ENCODE peak calls at places on chromosomes 11 and 22, in seven cellular contexts. C is lower lobe of right lung, T is H1, Y is stomach, Q is psoas muscle, H is GM23338, M is dorsolateral prefrontal cortex. J is an unnamed sample.

GRCh38 chr11:131275580-131275979 is 94.8 kb upstream of the NTM start:
- DNase-seq in M (no peak), T (no peak), Q (no peak), C (no peak), H (no peak), Y (no peak), J (no peak)

GRCh38 chr22:35178446-35178845 is 78.8 kb upstream of the HMGXB4 start:
- DNase-seq in Q (no peak), H (no peak), Y (no peak), M (no peak), C (no peak), T (no peak), J (no peak)

GRCh38 chr22:37465721-37466120 is 20.5 kb downstream of the MFNG start:
- DNase-seq in Q (no peak), Y (no peak), M (no peak), H (no peak), T (no peak), C (no peak), J (no peak)

GRCh38 chr22:17980638-17981051 is 43.7 kb downstream of the MICAL3 start:
- DNase-seq in Q (peak), T (no peak), M (no peak), C (peak), Y (peak), H (no peak), J (no peak)

GRCh38 chr11:20443596-20443995 is 56.1 kb downstream of the PRMT3 start:
- DNase-seq in C (no peak), H (peak), Y (no peak), Q (no peak), M (no peak), T (no peak), J (no peak)

GRCh38 chr22:46560696-46561295 is 23.4 kb upstream of the CELSR1 start:
- DNase-seq in Q (no peak), T (no peak), H (no peak), M (no peak), Y (no peak), C (peak), J (no peak)

GRCh38 chr11:73239571-73240189 is 21.6 kb downstream of the P2RY2 start:
- DNase-seq in C (no peak), Q (no peak), T (no peak), H (peak), Y (no peak), M (no peak), J (no peak)

GRCh38 chr11:77101043-77101537 is 1.6 kb upstream of the OMP start:
- DNase-seq in C (peak), H (peak), M (no peak), Q (no peak), Y (no peak), T (no peak), J (no peak)

GRCh38 chr11:85132839-85133238 is 494.3 kb downstream of the DLG2 start:
- DNase-seq in Q (no peak), Y (no peak), H (peak), C (no peak), M (peak), T (peak), J (no peak)

GRCh38 chr11:134640536-134640935 is 228.5 kb upstream of the B3GAT1 start:
- DNase-seq in H (no peak), T (no peak), M (no peak), Q (no peak), Y (no peak), C (no peak), J (no peak)

GRCh38 chr22:48827228-48827810 is 1000.4 kb downstream of the BRD1 start:
- DNase-seq in Q (no peak), H (no peak), Y (no peak), C (no peak), T (peak), M (no peak), J (no peak)

GRCh38 chr11:84390441-84391078 is 1104.4 kb upstream of the CCDC90B start:
- DNase-seq in Y (no peak), M (no peak), Q (no peak), C (no peak), T (no peak), H (peak), J (no peak)

GRCh38 chr22:49540084-49540483 is 287.6 kb downstream of the BRD1 start:
- DNase-seq in Y (no peak), T (no peak), Q (no peak), H (no peak), M (no peak), C (peak), J (no peak)

GRCh38 chr22:19215360-19215759 is 36.8 kb upstream of the SLC25A1 start:
- DNase-seq in T (no peak), Q (no peak), Y (no peak), C (no peak), M (no peak), H (no peak), J (no peak)

GRCh38 chr11:31421840-31422239 is 52.2 kb downstream of the DNAJC24 start:
- DNase-seq in C (no peak), Q (no peak), T (no peak), H (peak), Y (no peak), M (no peak), J (no peak)

GRCh38 chr11:32920570-32920969 is 28.0 kb downstream of the QSER1 start:
- DNase-seq in Y (no peak), M (no peak), T (no peak), C (no peak), H (no peak), Q (no peak), J (no peak)

GRCh38 chr11:15580775-15581095 is 466.0 kb downstream of the INSC start:
- DNase-seq in C (no peak), M (no peak), T (no peak), Q (no peak), Y (no peak), H (no peak), J (no peak)

GRCh38 chr11:60781286-60782044 is 3.7 kb upstream of the MS4A10 start:
- DNase-seq in C (no peak), Y (no peak), T (no peak), Q (no peak), H (no peak), M (no peak), J (no peak)

GRCh38 chr11:1793091-1793490 is 29.4 kb upstream of the CTSD start:
- DNase-seq in M (no peak), C (no peak), T (no peak), Q (no peak), Y (no peak), H (no peak), J (no peak)

GRCh38 chr11:57303990-57304579 is 20.7 kb downstream of the TNKS1BP1 start:
- DNase-seq in C (no peak), H (no peak), T (no peak), Q (no peak), Y (no peak), M (no peak), J (no peak)

GRCh38 chr22:49964136-49964492 is 3.5 kb downstream of the PIM3 start:
- DNase-seq in H (no peak), Q (no peak), M (peak), Y (peak), C (peak), T (no peak), J (no peak)

GRCh38 chr11:121540627-121541026 is 87.9 kb upstream of the SORL1-AS1 start:
- DNase-seq in H (no peak), M (no peak), Q (no peak), T (no peak), Y (no peak), C (no peak), J (no peak)

GRCh38 chr22:24429411-24430365 is 2.3 kb downstream of the ADORA2A start:
- DNase-seq in T (no peak), Q (no peak), M (no peak), H (peak), Y (peak), C (peak), J (no peak)

GRCh38 chr11:3840870-3841425 is at the start of gene RHOG:
- DNase-seq in Y (peak), M (peak), C (peak), H (peak), T (peak), Q (peak), J (peak)

GRCh38 chr11:10735532-10736465 is 15.2 kb upstream of the CTR9 start:
- DNase-seq in Q (peak), M (peak), C (peak), Y (peak), T (peak), H (peak), J (peak)

GRCh38 chr11:115884800-115885445 is 380.7 kb upstream of the CADM1 start:
- DNase-seq in M (no peak), Y (no peak), Q (no peak), C (no peak), T (no peak), H (no peak), J (no peak)

GRCh38 chr11:111303476-111303875 is 5.1 kb downstream of the POU2AF3 start:
- DNase-seq in T (no peak), C (peak), M (no peak), H (no peak), Q (no peak), Y (peak), J (no peak)

GRCh38 chr11:21520244-21520643 is 672.6 kb upstream of the ANO5 start:
- DNase-seq in M (no peak), H (no peak), Q (no peak), T (no peak), Y (no peak), C (no peak), J (no peak)

GRCh38 chr11:21511835-21512440 is 680.9 kb upstream of the ANO5 start:
- DNase-seq in Q (peak), H (peak), C (peak), M (peak), T (peak), Y (peak), J (peak)

GRCh38 chr11:21514298-21514697 is 678.6 kb upstream of the ANO5 start:
- DNase-seq in Q (no peak), T (no peak), H (peak), Y (no peak), M (no peak), C (no peak), J (no peak)
- TF ChIP-seq CTCF in Q (peak), T (peak), H (peak), Y (no peak), M (no peak), C (no peak), J (peak)

DNA sequence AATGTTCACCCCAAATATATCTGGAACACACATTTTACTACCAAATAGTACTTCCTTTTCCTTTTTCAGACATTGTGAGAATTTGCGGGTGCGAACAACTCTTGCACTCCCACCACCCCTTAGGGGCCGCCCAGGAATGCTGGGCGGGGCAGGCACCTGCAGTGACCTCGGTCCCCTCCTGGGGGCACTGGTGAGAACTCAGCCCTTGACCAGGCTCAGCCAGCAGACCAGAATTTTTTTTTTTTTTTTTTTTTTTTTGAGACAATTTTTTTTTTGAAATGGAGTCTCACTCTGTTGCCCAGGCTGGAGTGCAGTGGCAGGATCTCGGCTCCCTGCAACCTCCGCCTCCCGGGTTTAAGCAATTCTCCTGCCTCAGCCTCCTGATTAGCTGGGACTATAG is 75.8 kb downstream of the ARHGAP8 start:
- DNase-seq in H (peak), M (no peak), Y (no peak), T (peak), C (no peak), Q (no peak), J (no peak)
- TF ChIP-seq CTCF in H (peak), M (peak), Y (no peak), T (peak), C (peak), Q (no peak), J (peak)

GRCh38 chr22:29859976-29860766 is 22.1 kb upstream of the ASCC2 start:
- DNase-seq in C (no peak), H (no peak), Y (no peak), T (no peak), Q (no peak), M (no peak), J (no peak)

GRCh38 chr22:29854432-29854831 is 16.4 kb upstream of the ASCC2 start:
- DNase-seq in C (no peak), Y (no peak), Q (no peak), T (no peak), H (no peak), M (no peak), J (no peak)

GRCh38 chr22:29856496-29856895 is 18.4 kb upstream of the ASCC2 start:
- DNase-seq in Y (no peak), T (no peak), C (no peak), H (no peak), Q (no peak), M (no peak), J (no peak)

GRCh38 chr22:29855611-29856181 is 17.6 kb upstream of the ASCC2 start:
- DNase-seq in H (no peak), Y (no peak), C (no peak), T (no peak), M (no peak), Q (peak), J (no peak)
- TF ChIP-seq CTCF in H (peak), Y (no peak), C (no peak), T (no peak), M (no peak), Q (peak), J (no peak)

GRCh38 chr22:26748845-26749244 is 91.5 kb downstream of the MIAT start:
- DNase-seq in Q (no peak), H (no peak), T (no peak), M (no peak), Y (no peak), C (no peak), J (no peak)

GRCh38 chr22:26751217-26751616 is 93.8 kb downstream of the MIAT start:
- DNase-seq in M (no peak), C (no peak), Y (no peak), T (peak), H (peak), Q (no peak), J (no peak)

GRCh38 chr22:26757496-26757895 is 100.1 kb downstream of the MIAT start:
- DNase-seq in M (no peak), H (no peak), C (no peak), Q (no peak), T (no peak), Y (no peak), J (no peak)

GRCh38 chr22:26756675-26757293 is 99.4 kb downstream of the MIAT start:
- DNase-seq in T (peak), C (peak), Q (peak), Y (peak), M (peak), H (peak), J (peak)

DNA sequence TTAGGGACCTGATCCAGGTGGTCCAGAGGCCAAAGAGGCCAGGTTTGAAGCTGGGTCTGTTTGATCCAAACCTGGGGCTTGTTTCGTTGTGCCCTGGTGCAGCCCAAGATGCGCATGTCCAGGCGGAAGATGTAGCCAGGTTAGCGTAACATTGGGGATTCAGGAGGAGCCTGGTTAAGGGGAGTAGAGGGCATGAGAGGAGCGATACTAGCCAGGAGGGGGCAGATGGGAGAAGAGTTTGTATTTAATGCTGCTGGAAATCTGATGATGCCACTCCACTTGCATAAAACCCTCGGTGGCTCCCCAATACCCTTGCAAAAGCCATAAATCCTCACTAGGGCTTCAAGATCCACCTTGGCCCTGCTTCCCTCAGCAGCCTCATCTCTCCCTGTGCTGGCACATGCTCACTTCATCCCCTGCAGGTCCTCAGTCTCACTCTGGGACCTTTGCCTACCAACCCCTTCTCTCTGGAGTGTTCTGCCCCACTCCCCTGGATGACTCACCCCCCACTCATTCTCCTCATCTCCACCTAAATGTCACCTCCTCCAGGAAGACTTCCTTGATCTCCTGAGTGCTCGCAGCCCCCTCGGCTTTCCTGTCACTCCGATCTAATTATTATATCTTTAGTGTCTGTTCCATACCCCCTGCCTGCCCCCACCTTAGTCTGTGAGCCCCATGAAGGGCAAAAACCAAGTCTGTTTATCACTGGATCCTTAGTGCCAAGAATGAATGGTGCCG is 95.9 kb downstream of the MIAT start:
- DNase-seq in T (no peak), M (no peak), C (no peak), H (peak), Q (no peak), Y (no peak), J (no peak)
- TF ChIP-seq CTCF in T (peak), M (no peak), C (no peak), H (peak), Q (no peak), Y (no peak), J (peak)

DNA sequence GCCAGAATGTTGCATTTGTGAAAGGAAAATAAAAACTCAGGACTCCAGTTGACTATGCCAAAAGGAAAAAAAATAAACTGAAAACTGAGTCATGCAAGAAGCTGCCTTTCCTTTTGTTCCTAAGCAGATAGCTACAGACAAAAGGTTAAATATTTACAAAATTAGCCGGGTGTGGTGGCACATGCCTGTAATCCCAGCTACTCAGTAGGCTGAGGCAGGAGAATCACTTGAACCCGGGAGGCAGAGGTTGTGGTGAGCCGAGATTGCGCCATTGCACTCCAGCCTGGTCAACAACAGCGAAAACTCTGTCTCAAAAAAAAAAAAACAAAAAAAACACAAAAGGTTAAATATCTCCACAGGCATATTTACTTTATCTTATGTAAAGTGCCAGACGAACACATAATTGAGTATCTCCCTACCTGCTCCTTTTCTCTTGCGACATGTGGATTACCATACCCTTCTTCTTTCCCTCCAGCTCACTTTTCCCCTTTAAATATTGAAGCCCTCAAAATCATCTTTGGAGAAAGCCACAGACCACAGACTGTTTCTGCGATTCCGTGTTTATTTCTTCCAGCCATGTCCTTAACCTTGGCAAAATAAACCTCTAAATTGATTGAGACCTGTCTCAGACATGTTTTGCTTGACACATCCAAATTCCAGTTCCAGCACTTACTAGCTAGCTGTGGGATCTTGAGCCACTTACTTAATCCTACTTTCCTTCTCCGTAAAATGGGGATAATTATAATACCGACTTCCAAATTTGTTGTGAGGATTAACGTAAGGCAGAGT is 2.3 kb upstream of the SMPD1 start:
- DNase-seq in H (no peak), Q (no peak), M (no peak), T (no peak), C (no peak), Y (no peak), J (no peak)
- TF ChIP-seq CTCF in H (no peak), Q (no peak), M (no peak), T (no peak), C (no peak), Y (no peak), J (no peak)

DNA sequence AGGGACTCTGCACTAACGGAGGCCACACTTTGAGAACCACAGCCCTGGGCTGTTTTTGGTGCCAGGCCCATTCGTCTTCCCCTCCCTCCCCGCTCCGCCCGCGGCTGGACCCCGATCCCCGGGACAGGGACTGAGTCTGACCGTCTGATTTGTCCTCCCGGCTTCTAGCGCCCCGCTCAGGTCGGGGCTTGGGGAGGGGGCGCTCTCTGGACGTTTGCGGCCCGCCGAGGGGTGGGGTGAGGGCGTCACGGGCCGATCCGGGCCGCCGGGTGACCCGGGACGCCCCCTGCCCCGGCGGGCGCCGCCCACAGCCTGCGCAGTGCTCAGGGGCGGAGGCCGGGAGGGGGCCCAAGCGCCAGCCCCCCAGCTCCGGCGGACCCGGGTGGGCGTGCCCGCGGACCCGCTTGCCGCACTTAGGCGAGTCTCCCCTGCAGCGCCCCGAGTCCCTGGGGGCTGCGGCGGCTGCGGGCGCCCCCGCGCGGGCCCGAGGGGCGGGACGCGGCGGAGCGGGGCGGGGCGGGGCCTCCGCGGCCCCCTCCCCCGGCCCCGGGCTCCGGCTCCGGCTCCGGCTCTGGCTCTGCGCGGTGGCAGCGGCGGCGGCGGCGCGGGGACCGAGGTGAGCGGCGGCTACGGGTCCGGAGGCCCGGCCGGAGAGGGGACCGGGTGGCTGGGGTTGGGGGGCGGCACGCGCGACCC is 33.7 kb upstream of the PRR5 start:
- DNase-seq in Y (no peak), M (no peak), T (peak), Q (peak), C (peak), H (peak), J (peak)
- TF ChIP-seq CTCF in Y (no peak), M (no peak), T (peak), Q (no peak), C (no peak), H (peak), J (peak)

DNA sequence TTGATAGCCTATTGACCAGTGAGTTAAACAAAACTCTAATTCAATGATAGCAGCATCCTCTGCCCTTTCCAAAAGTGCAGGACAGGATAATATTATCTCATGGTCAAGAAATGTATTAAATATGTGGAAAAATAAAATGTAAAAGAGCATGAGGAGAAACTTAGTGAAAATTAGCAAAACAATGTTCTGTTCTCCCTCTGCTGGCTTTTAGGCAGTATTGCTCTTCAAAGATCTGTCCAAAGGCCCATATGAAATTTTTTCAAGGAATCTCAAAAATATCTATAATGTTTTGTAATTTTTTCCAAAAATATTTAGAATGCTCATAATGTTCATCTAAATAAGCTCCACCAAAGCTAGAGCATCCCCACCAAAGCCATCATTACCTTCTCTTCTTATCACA is 8.3 kb upstream of the ARL14EP start:
- DNase-seq in H (peak), T (no peak), M (no peak), Q (no peak), Y (no peak), C (no peak), J (no peak)
- TF ChIP-seq CTCF in H (peak), T (peak), M (peak), Q (no peak), Y (no peak), C (peak), J (peak)

GRCh38 chr11:125114518-125114917 is 3.1 kb upstream of the TMEM218 start:
- DNase-seq in Q (no peak), M (no peak), T (peak), Y (no peak), H (peak), C (no peak), J (no peak)
- TF ChIP-seq CTCF in Q (no peak), M (no peak), T (peak), Y (no peak), H (peak), C (no peak), J (no peak)